ENCODE peak calls at places on chromosomes 5 and 9, in ten cellular contexts. T is CD8-positive, alpha-beta memory T cell; C is NK-92 treated with Interleukin-12 subunit alpha and Interleukin-12 subunit beta, amount 100 ng/mL, for 24 hours; O is astrocyte of the hippocampus; V is HEK293T; M is stimulated activated naive CD8-positive, alpha-beta T cell treated with anti-CD3 and anti-CD28 coated beads, Interleukin-15, Interleukin-2, amounts not matched to agents 100 U/mL and 50 U/mL, for 24 hours; K is fibroblast of pulmonary artery; N is stimulated activated CD4-positive, alpha-beta T cell treated with anti-CD3 and anti-CD28 coated beads, TNF-alpha, amount 100 ng/mL, for 1 hour; X is left ventricle myocardium inferior; R is LHCN-M2. I is an unnamed sample.

GRCh38 chr9:72324974-72325373 is 40.0 kb downstream of the ZFAND5 start:
- DNase-seq in T (no peak), C (no peak), O (no peak), V (no peak), M (no peak), K (no peak), N (no peak), X (no peak), R (no peak), I (no peak)

GRCh38 chr9:113221800-113222481 is 597 bp downstream of the SLC31A1 start:
- DNase-seq in T (no peak), C (no peak), O (peak; percentile 2), V (peak; percentile 10), M (no peak), K (no peak), N (no peak), X (no peak), R (no peak), I (peak; percentile 90)

GRCh38 chr9:26656003-26656940 is 236.3 kb downstream of the CAAP1 start:
- DNase-seq in T (no peak), C (no peak), O (peak; percentile 56), V (peak; percentile 56), M (no peak), K (peak; percentile 5), N (no peak), X (no peak), R (peak; percentile 27), I (peak; percentile 2)

GRCh38 chr5:167652690-167653089 is 638.8 kb upstream of the WWC1 start:
- DNase-seq in T (no peak), C (no peak), O (peak; percentile 61), V (no peak), M (no peak), K (no peak), N (no peak), X (no peak), R (no peak), I (no peak)

GRCh38 chr5:79847561-79847960 is 143.5 kb downstream of the MTX3 start:
- DNase-seq in T (no peak), C (no peak), O (no peak), V (no peak), M (no peak), K (no peak), N (no peak), X (no peak), R (no peak), I (no peak)

GRCh38 chr5:14838396-14839319 is 32.9 kb downstream of the ANKH start:
- DNase-seq in T (no peak), C (no peak), O (no peak), V (no peak), M (no peak), K (no peak), N (no peak), X (no peak), R (no peak), I (no peak)

GRCh38 chr9:73684601-73685000 is 532.9 kb downstream of the ANXA1 start:
- DNase-seq in T (no peak), C (no peak), O (peak; percentile 47), V (no peak), M (no peak), K (peak; percentile 11), N (no peak), X (no peak), R (no peak), I (no peak)

GRCh38 chr9:34994429-34995287 is 5.1 kb downstream of the DNAJB5 start:
- DNase-seq in T (no peak), C (no peak), O (peak; percentile 77), V (peak; percentile 65), M (no peak), K (peak; percentile 68), N (no peak), X (no peak), R (peak; percentile 67), I (peak; percentile 70)

GRCh38 chr5:116947691-116948528 is 373.3 kb upstream of the SEMA6A start:
- DNase-seq in T (peak; percentile 13), C (peak; percentile 43), O (peak; percentile 48), V (peak; percentile 79), M (peak; percentile 69), K (peak; percentile 40), N (no peak), X (peak; percentile 45), R (no peak), I (peak; percentile 76)

GRCh38 chr5:15694694-15695093 is 194.7 kb downstream of the FBXL7 start:
- DNase-seq in T (no peak), C (no peak), O (peak; percentile 18), V (no peak), M (no peak), K (peak; percentile 37), N (no peak), X (no peak), R (peak; percentile 19), I (no peak)

GRCh38 chr9:111691686-111692329 is 30.4 kb downstream of the GNG10 start:
- DNase-seq in T (no peak), C (no peak), O (peak; percentile 49), V (peak; percentile 10), M (no peak), K (peak; percentile 68), N (no peak), X (no peak), R (peak; percentile 60), I (peak; percentile 59)

GRCh38 chr5:27387535-27388073 is 349.2 kb upstream of the CDH9 start:
- DNase-seq in T (no peak), C (no peak), O (no peak), V (no peak), M (no peak), K (no peak), N (no peak), X (no peak), R (no peak), I (no peak)

GRCh38 chr5:137735531-137736284 is at the start of gene KLHL3:
- DNase-seq in T (peak; percentile 2), C (no peak), O (peak; percentile 71), V (peak; percentile 23), M (peak; percentile 50), K (peak; percentile 63), N (no peak), X (peak; percentile 29), R (no peak), I (peak; percentile 39)

GRCh38 chr5:39447968-39448367 is 23.2 kb upstream of the DAB2 start:
- DNase-seq in T (no peak), C (no peak), O (no peak), V (no peak), M (no peak), K (no peak), N (no peak), X (no peak), R (peak; percentile 15), I (peak; percentile 13)

GRCh38 chr5:76273491-76273890 is 129.6 kb upstream of the IQGAP2 start:
- DNase-seq in T (no peak), C (no peak), O (no peak), V (no peak), M (no peak), K (no peak), N (no peak), X (no peak), R (no peak), I (peak; percentile 96)

GRCh38 chr9:5455181-5455580 is 4.8 kb downstream of the CD274 start:
- DNase-seq in T (no peak), C (no peak), O (peak; percentile 48), V (no peak), M (no peak), K (peak; percentile 53), N (no peak), X (no peak), R (peak; percentile 80), I (no peak)

GRCh38 chr5:148615644-148616283 is 38.6 kb downstream of the HTR4 start:
- DNase-seq in T (no peak), C (no peak), O (peak; percentile 41), V (no peak), M (no peak), K (no peak), N (no peak), X (no peak), R (peak; percentile 39), I (no peak)

GRCh38 chr9:32426278-32426939 is 42.0 kb downstream of the ACO1 start:
- DNase-seq in T (no peak), C (no peak), O (peak; percentile 67), V (no peak), M (no peak), K (peak; percentile 95), N (no peak), X (no peak), R (peak; percentile 40), I (peak; percentile 95)

GRCh38 chr5:77812926-77813589 is 36.9 kb upstream of the TBCA start:
- DNase-seq in T (no peak), C (no peak), O (no peak), V (no peak), M (no peak), K (no peak), N (no peak), X (no peak), R (no peak), I (no peak)

GRCh38 chr9:98991981-98992884 is 48.5 kb downstream of the COL15A1 start:
- DNase-seq in T (no peak), C (no peak), O (no peak), V (no peak), M (no peak), K (no peak), N (no peak), X (no peak), R (no peak), I (no peak)

GRCh38 chr9:127919253-127919815 is 2.5 kb upstream of the ST6GALNAC4 start:
- DNase-seq in T (no peak), C (peak; percentile 55), O (peak; percentile 98), V (no peak), M (peak; percentile 61), K (peak; percentile 99), N (no peak), X (peak; percentile 82), R (peak; percentile 98), I (peak; percentile 96)

GRCh38 chr5:44949687-44950086 is 140.9 kb downstream of the MRPS30 start:
- DNase-seq in T (no peak), C (no peak), O (no peak), V (no peak), M (no peak), K (no peak), N (no peak), X (no peak), R (no peak), I (no peak)

GRCh38 chr9:68969538-68969937 is 44.4 kb downstream of the PRKACG start:
- DNase-seq in T (no peak), C (no peak), O (no peak), V (no peak), M (no peak), K (no peak), N (no peak), X (no peak), R (no peak), I (peak; percentile 19)

GRCh38 chr9:117091529-117091928 is 323.3 kb downstream of the ASTN2 start:
- DNase-seq in T (no peak), C (no peak), O (no peak), V (no peak), M (no peak), K (no peak), N (no peak), X (no peak), R (no peak), I (no peak)

GRCh38 chr5:167939686-167940085 is 351.8 kb upstream of the WWC1 start:
- DNase-seq in T (no peak), C (no peak), O (peak; percentile 34), V (no peak), M (no peak), K (no peak), N (no peak), X (no peak), R (no peak), I (no peak)

GRCh38 chr5:122500245-122501086 is 188.4 kb downstream of the SNCAIP start:
- DNase-seq in T (no peak), C (no peak), O (peak; percentile 72), V (peak; percentile 72), M (no peak), K (peak; percentile 73), N (no peak), X (no peak), R (peak; percentile 58), I (no peak)

GRCh38 chr5:39992617-39993203 is 567.9 kb upstream of the DAB2 start:
- DNase-seq in T (no peak), C (no peak), O (no peak), V (no peak), M (no peak), K (peak; percentile 0), N (no peak), X (no peak), R (peak; percentile 72), I (no peak)

GRCh38 chr9:75658301-75658919 is 232.1 kb upstream of the PCSK5 start:
- DNase-seq in T (no peak), C (no peak), O (peak; percentile 77), V (no peak), M (no peak), K (no peak), N (no peak), X (no peak), R (peak; percentile 11), I (no peak)